ENCODE peak calls at places on chromosomes 7 and 10, in ten cellular contexts. Q is suprapubic skin, E is AG04449, T is K562, K is PC-3, A is fibroblast of pulmonary artery, C is NT2/D1, H is cardiac muscle cell, B is IMR-90, D is cardiac fibroblast. F is an unnamed sample.
A peak's percentile ranks its signal among the peaks of the same experiment; 100 is the strongest.

GRCh38 chr7:134212576-134213546 is 85.7 kb downstream of the LRGUK start:
- DNase-seq in Q (no peak), E (no peak), T (peak; percentile 58), K (no peak), A (peak; percentile 35), C (no peak), H (no peak), B (peak; percentile 77), D (peak; percentile 6), F (no peak)

GRCh38 chr10:49282879-49283321 is 16.1 kb upstream of the C10orf71 start:
- DNase-seq in Q (peak; percentile 70), E (no peak), T (no peak), K (no peak), A (no peak), C (no peak), H (peak; percentile 38), B (no peak), D (no peak), F (no peak)

GRCh38 chr10:16436367-16436757 is 448 bp upstream of the PTER start:
- DNase-seq in Q (no peak), E (no peak), T (no peak), K (peak; percentile 1), A (peak; percentile 2), C (no peak), H (peak; percentile 21), B (no peak), D (no peak), F (peak; percentile 11)

GRCh38 chr10:114962441-114962840 is 24.4 kb downstream of the TRUB1 start:
- DNase-seq in Q (no peak), E (no peak), T (no peak), K (no peak), A (no peak), C (no peak), H (no peak), B (no peak), D (no peak), F (no peak)

GRCh38 chr7:78099715-78100477 is 301.3 kb downstream of the PHTF2 start:
- DNase-seq in Q (no peak), E (peak; percentile 81), T (no peak), K (peak; percentile 10), A (peak; percentile 17), C (no peak), H (no peak), B (peak; percentile 85), D (no peak), F (no peak)

GRCh38 chr7:73850781-73851207 is 8.5 kb upstream of the METTL27 start:
- DNase-seq in Q (no peak), E (peak; percentile 98), T (peak; percentile 83), K (peak; percentile 93), A (peak; percentile 98), C (no peak), H (no peak), B (peak; percentile 99), D (peak; percentile 97), F (peak; percentile 80)

GRCh38 chr10:93771354-93771753 is 13.6 kb downstream of the LGI1 start:
- DNase-seq in Q (no peak), E (no peak), T (no peak), K (no peak), A (no peak), C (no peak), H (no peak), B (no peak), D (no peak), F (no peak)

GRCh38 chr10:69048103-69048502 is 39.8 kb upstream of the SRGN start:
- DNase-seq in Q (no peak), E (no peak), T (no peak), K (no peak), A (no peak), C (no peak), H (no peak), B (peak; percentile 76), D (peak; percentile 33), F (no peak)

GRCh38 chr10:89206402-89207180 is 526 bp downstream of the CH25H start:
- DNase-seq in Q (peak; percentile 79), E (no peak), T (no peak), K (no peak), A (peak; percentile 34), C (no peak), H (peak; percentile 8), B (peak; percentile 24), D (peak; percentile 33), F (peak; percentile 41)

GRCh38 chr10:84683980-84684740 is 355.8 kb downstream of the CCSER2 start:
- DNase-seq in Q (peak; percentile 29), E (no peak), T (no peak), K (no peak), A (no peak), C (no peak), H (no peak), B (no peak), D (no peak), F (no peak)

GRCh38 chr7:139915864-139916716 is 87.0 kb downstream of the TBXAS1 start:
- DNase-seq in Q (no peak), E (peak; percentile 85), T (peak; percentile 96), K (peak; percentile 98), A (peak; percentile 98), C (no peak), H (no peak), B (peak; percentile 99), D (peak; percentile 96), F (peak; percentile 81)

GRCh38 chr10:122140941-122141623 is 130.0 kb upstream of the BTBD16 start:
- DNase-seq in Q (peak; percentile 92), E (peak; percentile 53), T (no peak), K (peak; percentile 89), A (peak; percentile 92), C (no peak), H (no peak), B (peak; percentile 94), D (peak; percentile 93), F (peak; percentile 95)

GRCh38 chr7:35749548-35749947 is 51.3 kb upstream of the SEPTIN7 start:
- DNase-seq in Q (no peak), E (no peak), T (no peak), K (no peak), A (peak; percentile 77), C (no peak), H (no peak), B (peak; percentile 23), D (peak; percentile 89), F (no peak)

GRCh38 chr7:25982684-25983083 is 169.3 kb upstream of the NFE2L3 start:
- DNase-seq in Q (no peak), E (no peak), T (no peak), K (no peak), A (no peak), C (no peak), H (no peak), B (no peak), D (no peak), F (no peak)

GRCh38 chr7:45241339-45242109 is 83.9 kb downstream of the RAMP3 start:
- DNase-seq in Q (no peak), E (no peak), T (peak; percentile 57), K (peak; percentile 34), A (no peak), C (no peak), H (no peak), B (no peak), D (no peak), F (no peak)

GRCh38 chr7:115260381-115260780 is 338.5 kb downstream of the MDFIC start:
- DNase-seq in Q (no peak), E (no peak), T (no peak), K (no peak), A (peak; percentile 46), C (no peak), H (no peak), B (peak; percentile 51), D (peak; percentile 17), F (no peak)

GRCh38 chr7:142629588-142630260 is 119.5 kb upstream of the PRSS1 start:
- DNase-seq in Q (no peak), E (peak; percentile 45), T (no peak), K (peak; percentile 17), A (peak; percentile 44), C (no peak), H (peak; percentile 30), B (peak; percentile 61), D (peak; percentile 43), F (no peak)

GRCh38 chr10:6074489-6075301 is 12.5 kb upstream of the IL2RA start:
- DNase-seq in Q (no peak), E (no peak), T (no peak), K (peak; percentile 55), A (peak; percentile 78), C (no peak), H (no peak), B (peak; percentile 86), D (peak; percentile 67), F (no peak)

GRCh38 chr7:139758388-139758787 is 19.4 kb downstream of the HIPK2 start:
- DNase-seq in Q (no peak), E (no peak), T (no peak), K (no peak), A (no peak), C (no peak), H (no peak), B (no peak), D (no peak), F (no peak)

GRCh38 chr10:45375716-45376231 is 1.8 kb downstream of the ALOX5 start:
- DNase-seq in Q (no peak), E (no peak), T (no peak), K (no peak), A (no peak), C (no peak), H (no peak), B (no peak), D (no peak), F (no peak)
- H3K4me3 ChIP-seq in Q (no peak overlapping the region), E (no peak overlapping the region), T (no peak overlapping the region), K (no peak overlapping the region), A (no peak overlapping the region), C (no peak overlapping the region), H (no peak overlapping the region), B (no peak overlapping the region), D (no peak overlapping the region), F (no peak overlapping the region)

GRCh38 chr10:119783665-119784027 is 57.8 kb downstream of the INPP5F start:
- DNase-seq in Q (no peak), E (no peak), T (no peak), K (no peak), A (no peak), C (no peak), H (no peak), B (no peak), D (no peak), F (no peak)
- H3K4me3 ChIP-seq in Q (no peak overlapping the region), E (no peak overlapping the region), T (no peak overlapping the region), K (no peak overlapping the region), A (no peak overlapping the region), C (no peak overlapping the region), H (no peak overlapping the region), B (no peak overlapping the region), D (no peak overlapping the region), F (no peak overlapping the region)

GRCh38 chr7:129771928-129772479 is 160.5 kb downstream of the NRF1 start:
- DNase-seq in Q (no peak), E (no peak), T (no peak), K (no peak), A (no peak), C (peak; percentile 47), H (no peak), B (no peak), D (no peak), F (no peak)
- H3K4me3 ChIP-seq in Q (no peak overlapping the region), E (no peak overlapping the region), T (no peak overlapping the region), K (no peak overlapping the region), A (no peak overlapping the region), C (no peak overlapping the region), H (no peak overlapping the region), B (no peak overlapping the region), D (no peak overlapping the region), F (no peak overlapping the region)

DNA sequence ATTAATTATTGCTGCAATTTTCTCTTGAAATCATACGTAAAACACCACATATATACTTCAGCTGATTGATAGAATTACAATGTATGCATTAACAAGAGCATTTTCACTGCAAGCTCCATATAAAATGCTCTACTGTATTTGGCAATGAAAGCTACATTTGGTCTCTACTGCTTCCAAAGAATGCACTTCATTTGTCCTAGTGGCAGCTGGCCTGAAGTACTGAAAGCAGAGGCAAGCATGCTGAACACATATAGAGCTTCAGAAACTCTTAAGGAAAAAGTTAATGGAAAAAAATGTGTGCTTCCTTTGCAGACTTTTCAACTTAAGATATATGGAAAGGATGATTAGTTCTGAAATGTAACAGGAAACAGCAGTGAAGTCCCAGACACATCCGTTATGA is 537.1 kb upstream of the POM121L12 start:
- DNase-seq in Q (no peak), E (no peak), T (no peak), K (no peak), A (no peak), C (peak; percentile 5), H (peak; percentile 7), B (no peak), D (no peak), F (no peak)
- H3K4me3 ChIP-seq in Q (no peak overlapping the region), E (no peak overlapping the region), T (no peak overlapping the region), K (no peak overlapping the region), A (no peak overlapping the region), C (no peak overlapping the region), H (no peak overlapping the region), B (no peak overlapping the region), D (no peak overlapping the region), F (no peak overlapping the region)

F was measured in MG63.